ENCODE peak calls at places on chromosomes 2 and 18, in six cellular contexts. S is BJ; Y is left colon; M is LoVo; B is ureter; N is activated T-helper 1 cell treated with anti-CD3 and anti-CD28 coated beads, Interleukin-2, amount 50 U/mL, for 16 hours. V is an unnamed sample.

GRCh38 chr18:35572644-35573043 is 8.9 kb upstream of the GALNT1 start:
- DNase-seq in S (no peak), Y (no peak), M (no peak), B (no peak), N (no peak), V (no peak)

GRCh38 chr2:215727507-215728503 is 285.5 kb downstream of the MREG start:
- DNase-seq in S (no peak), Y (no peak), M (no peak), B (no peak), N (no peak), V (no peak)

GRCh38 chr2:128303095-128303791 is 15.4 kb downstream of the HS6ST1 start:
- DNase-seq in S (no peak), Y (no peak), M (no peak), B (no peak), N (no peak), V (no peak)

GRCh38 chr2:43161650-43162542 is 64.5 kb downstream of the ZFP36L2 start:
- DNase-seq in S (no peak), Y (peak; percentile 85), M (peak; percentile 74), B (no peak), N (no peak), V (no peak)

GRCh38 chr2:70541481-70542020 is 12.1 kb downstream of the TGFA start:
- DNase-seq in S (no peak), Y (no peak), M (no peak), B (no peak), N (no peak), V (no peak)

GRCh38 chr2:102291221-102292075 is 19.9 kb upstream of the IL1RL1 start:
- DNase-seq in S (no peak), Y (peak; percentile 23), M (no peak), B (no peak), N (no peak), V (no peak)

GRCh38 chr2:129934044-129934822 is 45.2 kb upstream of the RAB6C start:
- DNase-seq in S (no peak), Y (no peak), M (no peak), B (no peak), N (no peak), V (no peak)

GRCh38 chr2:175251425-175252041 is 70.0 kb upstream of the ATP5MC3 start:
- DNase-seq in S (no peak), Y (no peak), M (peak; percentile 42), B (no peak), N (no peak), V (no peak)

GRCh38 chr2:177633910-177634294 is 241.3 kb downstream of the AGPS start:
- DNase-seq in S (no peak), Y (no peak), M (no peak), B (no peak), N (no peak), V (no peak)

GRCh38 chr18:24490545-24490944 is 30.1 kb downstream of the HRH4 start:
- DNase-seq in S (no peak), Y (no peak), M (no peak), B (no peak), N (no peak), V (no peak)

GRCh38 chr2:218271487-218271797 is 1.1 kb downstream of the PNKD start:
- DNase-seq in S (no peak), Y (peak; percentile 57), M (no peak), B (no peak), N (no peak), V (no peak)

GRCh38 chr2:64196986-64197385 is 52.8 kb upstream of the PELI1 start:
- DNase-seq in S (no peak), Y (no peak), M (no peak), B (no peak), N (no peak), V (no peak)

GRCh38 chr2:85753525-85754312 is at the start of gene ATOH8:
- DNase-seq in S (no peak), Y (peak; percentile 79), M (no peak), B (peak; percentile 78), N (no peak), V (no peak)

GRCh38 chr2:207616185-207616584 is 9.0 kb downstream of the METTL21A start:
- DNase-seq in S (no peak), Y (no peak), M (no peak), B (no peak), N (no peak), V (no peak)

GRCh38 chr18:77063256-77063655 is 69.3 kb downstream of the MBP start:
- DNase-seq in S (no peak), Y (peak; percentile 59), M (no peak), B (peak; percentile 51), N (peak; percentile 65), V (no peak)

GRCh38 chr18:75544496-75544895 is 117.0 kb upstream of the SMIM21 start:
- DNase-seq in S (peak; percentile 58), Y (no peak), M (no peak), B (no peak), N (no peak), V (no peak)

GRCh38 chr2:212726403-212726802 is 187.8 kb upstream of the ERBB4 start:
- DNase-seq in S (no peak), Y (no peak), M (no peak), B (no peak), N (no peak), V (no peak)

GRCh38 chr18:40347261-40347660 is 1607.8 kb upstream of the PIK3C3 start:
- DNase-seq in S (no peak), Y (no peak), M (no peak), B (no peak), N (no peak), V (no peak)

GRCh38 chr2:206092297-206092696 is 6.3 kb upstream of the INO80D start:
- DNase-seq in S (no peak), Y (no peak), M (no peak), B (no peak), N (no peak), V (no peak)

GRCh38 chr2:47907097-47907781 is 941 bp upstream of the FBXO11 start:
- DNase-seq in S (no peak), Y (peak; percentile 66), M (peak; percentile 11), B (no peak), N (peak; percentile 3), V (no peak)

GRCh38 chr18:8423051-8423558 is 186.1 kb upstream of the RAB12 start:
- DNase-seq in S (no peak), Y (no peak), M (no peak), B (no peak), N (no peak), V (peak; percentile 26)

GRCh38 chr2:170243898-170244297 is 66.0 kb downstream of the MYO3B start:
- DNase-seq in S (no peak), Y (no peak), M (no peak), B (no peak), N (no peak), V (no peak)

GRCh38 chr2:40360652-40361051 is 91.2 kb downstream of the SLC8A1 start:
- DNase-seq in S (no peak), Y (no peak), M (no peak), B (no peak), N (no peak), V (no peak)

GRCh38 chr2:118577202-118577601 is 270.2 kb downstream of the EN1 start:
- DNase-seq in S (no peak), Y (no peak), M (no peak), B (no peak), N (no peak), V (no peak)

GRCh38 chr2:232367591-232368233 is 10.8 kb upstream of the ALPP start:
- DNase-seq in S (no peak), Y (no peak), M (no peak), B (no peak), N (no peak), V (no peak)

GRCh38 chr2:8800821-8801220 is 36.6 kb downstream of the KIDINS220 start:
- DNase-seq in S (no peak), Y (no peak), M (no peak), B (no peak), N (no peak), V (no peak)

GRCh38 chr2:158816797-158817196 is 21.7 kb downstream of the DAPL1 start:
- DNase-seq in S (no peak), Y (no peak), M (no peak), B (no peak), N (no peak), V (no peak)

GRCh38 chr2:241859436-241860183 is 916 bp upstream of the PDCD1 start:
- DNase-seq in S (no peak), Y (peak; percentile 54), M (no peak), B (no peak), N (peak; percentile 48), V (no peak)

GRCh38 chr2:127051116-127051779 is 55.7 kb downstream of the BIN1 start:
- DNase-seq in S (no peak), Y (no peak), M (no peak), B (peak; percentile 44), N (no peak), V (no peak)

GRCh38 chr2:233871432-233871831 is 3.2 kb upstream of the MSL3B start:
- DNase-seq in S (no peak), Y (no peak), M (no peak), B (no peak), N (no peak), V (no peak)

GRCh38 chr2:198900141-198900540 is 557.6 kb downstream of the SATB2 start:
- DNase-seq in S (no peak), Y (no peak), M (no peak), B (no peak), N (no peak), V (no peak)

GRCh38 chr2:121368841-121369240 is 83.8 kb upstream of the TFCP2L1 start:
- DNase-seq in S (no peak), Y (no peak), M (no peak), B (no peak), N (no peak), V (no peak)

GRCh38 chr18:37533647-37534565 is 31.7 kb downstream of the CELF4 start:
- DNase-seq in S (no peak), Y (no peak), M (no peak), B (no peak), N (no peak), V (no peak)

GRCh38 chr2:188678921-188679320 is 295.3 kb upstream of the COL3A1 start:
- DNase-seq in S (no peak), Y (no peak), M (no peak), B (no peak), N (no peak), V (no peak)

GRCh38 chr2:177984739-177985138 is 87.8 kb downstream of the PDE11A start:
- DNase-seq in S (no peak), Y (peak; percentile 30), M (peak; percentile 10), B (no peak), N (no peak), V (no peak)

GRCh38 chr2:58313926-58314325 is 72.8 kb upstream of the FANCL start:
- DNase-seq in S (no peak), Y (no peak), M (no peak), B (no peak), N (no peak), V (no peak)

GRCh38 chr18:62157843-62158242 is 29.0 kb downstream of the PIGN start:
- DNase-seq in S (no peak), Y (no peak), M (no peak), B (no peak), N (no peak), V (no peak)

V was measured in HFF-Myc.